ENCODE peak calls at places on chromosomes 2 and 18, in five cellular contexts. One of them, this sample, is unnamed.

GRCh38 chr2:145230546-145230945 is 710.6 kb upstream of the ZEB2 start:
- DNase-seq in foreskin fibroblast: peak
- DNase-seq in Calu3: no peak
- DNase-seq in NCI-H748 treated with DMSO at 0.1 percent for 48 hours: no peak
- DNase-seq in activated CD8-positive, alpha-beta memory T cell treated with anti-CD3 and anti-CD28 coated beads for 24 hours: no peak
- DNase-seq in this sample: no peak

GRCh38 chr18:74742573-74742972 is 144.9 kb downstream of the ZNF407 start:
- DNase-seq in foreskin fibroblast: peak
- DNase-seq in Calu3: no peak
- DNase-seq in NCI-H748 treated with DMSO at 0.1 percent for 48 hours: no peak
- DNase-seq in activated CD8-positive, alpha-beta memory T cell treated with anti-CD3 and anti-CD28 coated beads for 24 hours: no peak
- DNase-seq in this sample: no peak

GRCh38 chr2:152241956-152242355 is 66.4 kb upstream of the STAM2 start:
- DNase-seq in foreskin fibroblast: no peak
- DNase-seq in Calu3: no peak
- DNase-seq in NCI-H748 treated with DMSO at 0.1 percent for 48 hours: no peak
- DNase-seq in activated CD8-positive, alpha-beta memory T cell treated with anti-CD3 and anti-CD28 coated beads for 24 hours: no peak
- DNase-seq in this sample: no peak

GRCh38 chr2:47008381-47009280 is 93.0 kb upstream of the MCFD2 start:
- DNase-seq in foreskin fibroblast: peak
- DNase-seq in Calu3: no peak
- DNase-seq in NCI-H748 treated with DMSO at 0.1 percent for 48 hours: no peak
- DNase-seq in activated CD8-positive, alpha-beta memory T cell treated with anti-CD3 and anti-CD28 coated beads for 24 hours: no peak
- DNase-seq in this sample: peak

GRCh38 chr2:227479865-227480475 is 8.0 kb downstream of the AGFG1 start:
- DNase-seq in foreskin fibroblast: peak
- DNase-seq in Calu3: no peak
- DNase-seq in NCI-H748 treated with DMSO at 0.1 percent for 48 hours: no peak
- DNase-seq in activated CD8-positive, alpha-beta memory T cell treated with anti-CD3 and anti-CD28 coated beads for 24 hours: no peak
- DNase-seq in this sample: no peak

GRCh38 chr2:58803192-58803591 is 562.1 kb upstream of the FANCL start:
- DNase-seq in foreskin fibroblast: no peak
- DNase-seq in Calu3: no peak
- DNase-seq in NCI-H748 treated with DMSO at 0.1 percent for 48 hours: no peak
- DNase-seq in activated CD8-positive, alpha-beta memory T cell treated with anti-CD3 and anti-CD28 coated beads for 24 hours: no peak
- DNase-seq in this sample: no peak

GRCh38 chr18:70555046-70555445 is 266.2 kb downstream of the SOCS6 start:
- DNase-seq in foreskin fibroblast: no peak
- DNase-seq in Calu3: no peak
- DNase-seq in NCI-H748 treated with DMSO at 0.1 percent for 48 hours: no peak
- DNase-seq in activated CD8-positive, alpha-beta memory T cell treated with anti-CD3 and anti-CD28 coated beads for 24 hours: no peak
- DNase-seq in this sample: no peak

GRCh38 chr2:32564417-32565035 is 63.3 kb upstream of the TTC27 start:
- DNase-seq in foreskin fibroblast: no peak
- DNase-seq in Calu3: no peak
- DNase-seq in NCI-H748 treated with DMSO at 0.1 percent for 48 hours: no peak
- DNase-seq in activated CD8-positive, alpha-beta memory T cell treated with anti-CD3 and anti-CD28 coated beads for 24 hours: no peak
- DNase-seq in this sample: no peak

GRCh38 chr2:191555092-191555742 is 122.7 kb upstream of the NABP1 start:
- DNase-seq in foreskin fibroblast: peak
- DNase-seq in Calu3: peak
- DNase-seq in NCI-H748 treated with DMSO at 0.1 percent for 48 hours: peak
- DNase-seq in activated CD8-positive, alpha-beta memory T cell treated with anti-CD3 and anti-CD28 coated beads for 24 hours: peak
- DNase-seq in this sample: peak

GRCh38 chr2:53727921-53728320 is 39.7 kb upstream of the CHAC2 start:
- DNase-seq in foreskin fibroblast: no peak
- DNase-seq in Calu3: no peak
- DNase-seq in NCI-H748 treated with DMSO at 0.1 percent for 48 hours: no peak
- DNase-seq in activated CD8-positive, alpha-beta memory T cell treated with anti-CD3 and anti-CD28 coated beads for 24 hours: no peak
- DNase-seq in this sample: no peak

GRCh38 chr2:150484461-150484931 is 3.0 kb downstream of the RND3 start:
- DNase-seq in foreskin fibroblast: peak
- DNase-seq in Calu3: no peak
- DNase-seq in NCI-H748 treated with DMSO at 0.1 percent for 48 hours: peak
- DNase-seq in activated CD8-positive, alpha-beta memory T cell treated with anti-CD3 and anti-CD28 coated beads for 24 hours: no peak
- DNase-seq in this sample: no peak

GRCh38 chr2:225282858-225283693 is 116.4 kb upstream of the NYAP2 start:
- DNase-seq in foreskin fibroblast: peak
- DNase-seq in Calu3: peak
- DNase-seq in NCI-H748 treated with DMSO at 0.1 percent for 48 hours: peak
- DNase-seq in activated CD8-positive, alpha-beta memory T cell treated with anti-CD3 and anti-CD28 coated beads for 24 hours: no peak
- DNase-seq in this sample: no peak

GRCh38 chr2:95695613-95696012 is 103.8 kb downstream of the TRIM43 start:
- DNase-seq in foreskin fibroblast: peak
- DNase-seq in Calu3: no peak
- DNase-seq in NCI-H748 treated with DMSO at 0.1 percent for 48 hours: no peak
- DNase-seq in activated CD8-positive, alpha-beta memory T cell treated with anti-CD3 and anti-CD28 coated beads for 24 hours: no peak
- DNase-seq in this sample: no peak

GRCh38 chr18:23945416-23946079 is 69.0 kb upstream of the TTC39C start:
- DNase-seq in foreskin fibroblast: no peak
- DNase-seq in Calu3: no peak
- DNase-seq in NCI-H748 treated with DMSO at 0.1 percent for 48 hours: no peak
- DNase-seq in activated CD8-positive, alpha-beta memory T cell treated with anti-CD3 and anti-CD28 coated beads for 24 hours: peak
- DNase-seq in this sample: no peak

GRCh38 chr2:200042944-200043343 is 87.6 kb downstream of the MAIP1 start:
- DNase-seq in foreskin fibroblast: peak
- DNase-seq in Calu3: peak
- DNase-seq in NCI-H748 treated with DMSO at 0.1 percent for 48 hours: no peak
- DNase-seq in activated CD8-positive, alpha-beta memory T cell treated with anti-CD3 and anti-CD28 coated beads for 24 hours: no peak
- DNase-seq in this sample: no peak

GRCh38 chr2:163171786-163172549 is 333.4 kb upstream of the KCNH7 start:
- DNase-seq in foreskin fibroblast: no peak
- DNase-seq in Calu3: no peak
- DNase-seq in NCI-H748 treated with DMSO at 0.1 percent for 48 hours: no peak
- DNase-seq in activated CD8-positive, alpha-beta memory T cell treated with anti-CD3 and anti-CD28 coated beads for 24 hours: no peak
- DNase-seq in this sample: no peak

GRCh38 chr2:239391286-239392071 is 9.3 kb downstream of the HDAC4 start:
- DNase-seq in foreskin fibroblast: no peak
- DNase-seq in Calu3: no peak
- DNase-seq in NCI-H748 treated with DMSO at 0.1 percent for 48 hours: no peak
- DNase-seq in activated CD8-positive, alpha-beta memory T cell treated with anti-CD3 and anti-CD28 coated beads for 24 hours: no peak
- DNase-seq in this sample: no peak

GRCh38 chr2:107009275-107009674 is 123.3 kb upstream of the ST6GAL2 start:
- DNase-seq in foreskin fibroblast: no peak
- DNase-seq in Calu3: no peak
- DNase-seq in NCI-H748 treated with DMSO at 0.1 percent for 48 hours: no peak
- DNase-seq in activated CD8-positive, alpha-beta memory T cell treated with anti-CD3 and anti-CD28 coated beads for 24 hours: no peak
- DNase-seq in this sample: no peak

GRCh38 chr2:236687296-236687955 is 117.8 kb downstream of the ACKR3 start:
- DNase-seq in foreskin fibroblast: no peak
- DNase-seq in Calu3: no peak
- DNase-seq in NCI-H748 treated with DMSO at 0.1 percent for 48 hours: no peak
- DNase-seq in activated CD8-positive, alpha-beta memory T cell treated with anti-CD3 and anti-CD28 coated beads for 24 hours: no peak
- DNase-seq in this sample: no peak

GRCh38 chr2:112683550-112684414 is 37.0 kb upstream of the NT5DC4 start:
- DNase-seq in foreskin fibroblast: no peak
- DNase-seq in Calu3: no peak
- DNase-seq in NCI-H748 treated with DMSO at 0.1 percent for 48 hours: no peak
- DNase-seq in activated CD8-positive, alpha-beta memory T cell treated with anti-CD3 and anti-CD28 coated beads for 24 hours: peak
- DNase-seq in this sample: no peak

GRCh38 chr2:205712508-205712907 is 30.2 kb downstream of the NRP2 start:
- DNase-seq in foreskin fibroblast: peak
- DNase-seq in Calu3: no peak
- DNase-seq in NCI-H748 treated with DMSO at 0.1 percent for 48 hours: no peak
- DNase-seq in activated CD8-positive, alpha-beta memory T cell treated with anti-CD3 and anti-CD28 coated beads for 24 hours: no peak
- DNase-seq in this sample: no peak

GRCh38 chr2:165825041-165825440 is 31.0 kb upstream of the GALNT3 start:
- DNase-seq in foreskin fibroblast: peak
- DNase-seq in Calu3: peak
- DNase-seq in NCI-H748 treated with DMSO at 0.1 percent for 48 hours: peak
- DNase-seq in activated CD8-positive, alpha-beta memory T cell treated with anti-CD3 and anti-CD28 coated beads for 24 hours: no peak
- DNase-seq in this sample: no peak

GRCh38 chr2:130890941-130891669 is 54.4 kb downstream of the ARHGEF4 start:
- DNase-seq in foreskin fibroblast: no peak
- DNase-seq in Calu3: no peak
- DNase-seq in NCI-H748 treated with DMSO at 0.1 percent for 48 hours: no peak
- DNase-seq in activated CD8-positive, alpha-beta memory T cell treated with anti-CD3 and anti-CD28 coated beads for 24 hours: peak
- DNase-seq in this sample: no peak

GRCh38 chr2:166573393-166573792 is 79.3 kb upstream of the SCN7A start:
- DNase-seq in foreskin fibroblast: peak
- DNase-seq in Calu3: no peak
- DNase-seq in NCI-H748 treated with DMSO at 0.1 percent for 48 hours: no peak
- DNase-seq in activated CD8-positive, alpha-beta memory T cell treated with anti-CD3 and anti-CD28 coated beads for 24 hours: no peak
- DNase-seq in this sample: no peak

GRCh38 chr2:218471070-218471469 is 52.1 kb downstream of the VIL1 start:
- DNase-seq in foreskin fibroblast: no peak
- DNase-seq in Calu3: no peak
- DNase-seq in NCI-H748 treated with DMSO at 0.1 percent for 48 hours: no peak
- DNase-seq in activated CD8-positive, alpha-beta memory T cell treated with anti-CD3 and anti-CD28 coated beads for 24 hours: no peak
- DNase-seq in this sample: no peak

GRCh38 chr2:101540518-101540917 is 65.6 kb upstream of the RFX8 start:
- DNase-seq in foreskin fibroblast: peak
- DNase-seq in Calu3: peak
- DNase-seq in NCI-H748 treated with DMSO at 0.1 percent for 48 hours: no peak
- DNase-seq in activated CD8-positive, alpha-beta memory T cell treated with anti-CD3 and anti-CD28 coated beads for 24 hours: no peak
- DNase-seq in this sample: no peak

GRCh38 chr2:199309411-199309810 is 148.3 kb downstream of the SATB2 start:
- DNase-seq in foreskin fibroblast: no peak
- DNase-seq in Calu3: no peak
- DNase-seq in NCI-H748 treated with DMSO at 0.1 percent for 48 hours: peak
- DNase-seq in activated CD8-positive, alpha-beta memory T cell treated with anti-CD3 and anti-CD28 coated beads for 24 hours: no peak
- DNase-seq in this sample: no peak

GRCh38 chr2:185208261-185208660 is 530.3 kb upstream of the FSIP2 start:
- DNase-seq in foreskin fibroblast: no peak
- DNase-seq in Calu3: peak
- DNase-seq in NCI-H748 treated with DMSO at 0.1 percent for 48 hours: peak
- DNase-seq in activated CD8-positive, alpha-beta memory T cell treated with anti-CD3 and anti-CD28 coated beads for 24 hours: no peak
- DNase-seq in this sample: peak

GRCh38 chr2:105125428-105125827 is 87.6 kb downstream of the MRPS9 start:
- DNase-seq in foreskin fibroblast: no peak
- DNase-seq in Calu3: no peak
- DNase-seq in NCI-H748 treated with DMSO at 0.1 percent for 48 hours: no peak
- DNase-seq in activated CD8-positive, alpha-beta memory T cell treated with anti-CD3 and anti-CD28 coated beads for 24 hours: no peak
- DNase-seq in this sample: no peak

GRCh38 chr2:6845312-6845711 is 20.4 kb downstream of the CMPK2 start:
- DNase-seq in foreskin fibroblast: peak
- DNase-seq in Calu3: no peak
- DNase-seq in NCI-H748 treated with DMSO at 0.1 percent for 48 hours: no peak
- DNase-seq in activated CD8-positive, alpha-beta memory T cell treated with anti-CD3 and anti-CD28 coated beads for 24 hours: no peak
- DNase-seq in this sample: no peak

GRCh38 chr2:137525644-137526190 is 438.6 kb upstream of the HNMT start:
- DNase-seq in foreskin fibroblast: no peak
- DNase-seq in Calu3: no peak
- DNase-seq in NCI-H748 treated with DMSO at 0.1 percent for 48 hours: no peak
- DNase-seq in activated CD8-positive, alpha-beta memory T cell treated with anti-CD3 and anti-CD28 coated beads for 24 hours: no peak
- DNase-seq in this sample: no peak

GRCh38 chr2:232362174-232362913 is 16.2 kb upstream of the ALPP start:
- DNase-seq in foreskin fibroblast: no peak
- DNase-seq in Calu3: no peak
- DNase-seq in NCI-H748 treated with DMSO at 0.1 percent for 48 hours: no peak
- DNase-seq in activated CD8-positive, alpha-beta memory T cell treated with anti-CD3 and anti-CD28 coated beads for 24 hours: no peak
- DNase-seq in this sample: no peak

GRCh38 chr2:66531156-66531555 is 96.2 kb downstream of the MEIS1 start:
- DNase-seq in foreskin fibroblast: peak
- DNase-seq in Calu3: no peak
- DNase-seq in NCI-H748 treated with DMSO at 0.1 percent for 48 hours: no peak
- DNase-seq in activated CD8-positive, alpha-beta memory T cell treated with anti-CD3 and anti-CD28 coated beads for 24 hours: no peak
- DNase-seq in this sample: no peak

This sample was measured in Caco-2.